ENCODE peak calls at places on chromosome X, in ten cellular contexts. M is ovary, W is A549, I is body of pancreas, A is IMR-90, R is tibial nerve, P is HCT116, J is transverse colon, C is uterus, S is sigmoid colon. H is an unnamed sample.

GRCh38 chrX:115029869-115030564 is 12.6 kb upstream of the IL13RA2 start:
- DNase-seq in M (no peak), W (no peak), I (no peak), A (no peak), R (no peak), P (no peak), J (no peak), C (no peak), S (no peak), H (no peak)

GRCh38 chrX:141278306-141278705 is 36.0 kb upstream of the SPANXC start:
- DNase-seq in M (no peak), W (peak; percentile 22), I (peak; percentile 1), A (peak; percentile 6), R (no peak), P (no peak), J (no peak), C (no peak), S (no peak), H (peak; percentile 45)

GRCh38 chrX:104098151-104098808 is 14.0 kb upstream of the ZCCHC18 start:
- DNase-seq in M (peak; percentile 22), W (peak; percentile 79), I (peak; percentile 65), A (peak; percentile 77), R (no peak), P (peak; percentile 60), J (peak; percentile 58), C (peak; percentile 56), S (peak; percentile 75), H (peak; percentile 72)

GRCh38 chrX:100994352-100995281 is 25.1 kb downstream of the ARL13A start:
- DNase-seq in M (no peak), W (peak; percentile 48), I (no peak), A (peak; percentile 68), R (no peak), P (peak; percentile 47), J (no peak), C (no peak), S (no peak), H (peak; percentile 68)

GRCh38 chrX:28850955-28851354 is 263.7 kb downstream of the IL1RAPL1 start:
- DNase-seq in M (no peak), W (no peak), I (no peak), A (no peak), R (no peak), P (no peak), J (no peak), C (no peak), S (no peak), H (no peak)

GRCh38 chrX:20947411-20947912 is 426.8 kb upstream of the CNKSR2 start:
- DNase-seq in M (no peak), W (no peak), I (no peak), A (no peak), R (no peak), P (no peak), J (no peak), C (no peak), S (no peak), H (no peak)

GRCh38 chrX:150575415-150575814 is 7.0 kb downstream of the MTM1 start:
- DNase-seq in M (no peak), W (peak; percentile 36), I (no peak), A (peak; percentile 33), R (no peak), P (peak; percentile 72), J (peak; percentile 13), C (no peak), S (no peak), H (no peak)

GRCh38 chrX:131734621-131735020 is 190.7 kb downstream of the OR13H1 start:
- DNase-seq in M (peak; percentile 88), W (no peak), I (no peak), A (peak; percentile 81), R (no peak), P (no peak), J (peak; percentile 85), C (peak; percentile 87), S (peak; percentile 93), H (no peak)

GRCh38 chrX:9464435-9465371 is at the start of gene TBL1X:
- DNase-seq in M (peak; percentile 72), W (peak; percentile 63), I (no peak), A (peak; percentile 19), R (no peak), P (no peak), J (peak; percentile 59), C (peak; percentile 41), S (peak; percentile 74), H (peak; percentile 77)

GRCh38 chrX:98523521-98523920 is 1639.8 kb downstream of the RPA4 start:
- DNase-seq in M (no peak), W (no peak), I (no peak), A (no peak), R (no peak), P (no peak), J (no peak), C (no peak), S (no peak), H (no peak)

GRCh38 chrX:45952030-45952429 is 593.2 kb downstream of the ZNF674 start:
- DNase-seq in M (no peak), W (no peak), I (no peak), A (no peak), R (no peak), P (no peak), J (no peak), C (no peak), S (no peak), H (peak; percentile 4)

GRCh38 chrX:56802428-56802827 is 73.4 kb downstream of the NBDY start:
- DNase-seq in M (no peak), W (no peak), I (no peak), A (no peak), R (no peak), P (no peak), J (peak; percentile 6), C (no peak), S (no peak), H (no peak)

GRCh38 chrX:108699368-108699767 is 37.0 kb downstream of the IRS4 start:
- DNase-seq in M (no peak), W (peak; percentile 36), I (peak; percentile 1), A (peak; percentile 14), R (no peak), P (peak; percentile 16), J (no peak), C (no peak), S (no peak), H (peak; percentile 31)
- TF ChIP-seq CTCF in M (peak; percentile 11), W (peak; percentile 47), I (peak; percentile 59), A (peak; percentile 26), R (peak; percentile 29), P (peak; percentile 27), J (no peak), C (peak; percentile 11), S (no peak), H (no peak)

DNA sequence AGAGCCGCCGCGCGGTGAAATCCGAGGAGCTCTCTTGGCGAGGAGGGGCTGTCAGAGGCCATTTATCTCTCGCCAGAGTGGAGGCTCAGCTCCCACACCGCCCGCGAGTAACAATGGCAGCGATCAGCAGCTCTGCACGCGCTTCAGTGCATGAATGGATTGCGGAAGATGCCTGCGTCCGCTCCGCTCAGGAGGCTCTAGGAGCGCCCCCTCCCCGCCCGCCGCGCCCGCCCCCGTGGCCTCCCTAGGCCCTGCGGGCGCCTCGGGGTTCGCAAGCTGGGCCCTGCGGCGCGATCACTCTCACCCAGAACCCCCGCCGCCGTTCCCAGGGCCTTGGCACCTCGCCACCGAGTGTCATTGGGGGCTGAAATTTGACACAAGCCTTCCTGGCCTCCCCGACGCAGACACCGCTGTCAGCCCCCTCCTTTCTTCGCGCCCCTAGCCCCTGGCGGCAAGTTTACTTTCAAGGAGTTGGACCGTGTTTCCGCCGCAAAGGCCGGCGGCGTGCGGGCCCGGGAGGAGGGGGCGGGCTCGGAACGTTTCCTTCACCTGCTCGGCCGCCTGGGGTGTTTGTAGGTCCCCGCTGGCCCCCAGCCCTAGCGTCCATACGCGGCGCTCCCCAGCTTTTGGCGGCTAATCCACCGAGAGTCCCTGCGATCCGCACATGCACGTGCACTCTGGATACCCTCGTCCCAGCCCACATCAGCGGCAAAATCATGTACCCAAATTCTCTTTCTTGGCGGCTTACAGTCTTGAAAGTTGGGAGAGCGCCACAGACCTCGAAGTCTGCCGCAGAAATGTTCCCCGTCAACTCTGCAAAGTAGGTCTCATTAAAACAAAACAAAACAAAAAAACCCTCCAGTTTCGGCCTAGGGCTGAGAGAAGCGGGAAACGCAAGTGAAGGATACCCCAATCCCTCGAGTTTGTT is 49.0 kb upstream of the BCOR start:
- DNase-seq in M (peak; percentile 56), W (no peak), I (peak; percentile 57), A (peak; percentile 46), R (no peak), P (no peak), J (no peak), C (peak; percentile 60), S (peak; percentile 75), H (peak; percentile 65)
- TF ChIP-seq POLR2A in M (no peak), W (no peak), I (peak; percentile 25), A (no peak), R (no peak), P (no peak), J (no peak), C (no peak), S (no peak), H (no peak)

DNA sequence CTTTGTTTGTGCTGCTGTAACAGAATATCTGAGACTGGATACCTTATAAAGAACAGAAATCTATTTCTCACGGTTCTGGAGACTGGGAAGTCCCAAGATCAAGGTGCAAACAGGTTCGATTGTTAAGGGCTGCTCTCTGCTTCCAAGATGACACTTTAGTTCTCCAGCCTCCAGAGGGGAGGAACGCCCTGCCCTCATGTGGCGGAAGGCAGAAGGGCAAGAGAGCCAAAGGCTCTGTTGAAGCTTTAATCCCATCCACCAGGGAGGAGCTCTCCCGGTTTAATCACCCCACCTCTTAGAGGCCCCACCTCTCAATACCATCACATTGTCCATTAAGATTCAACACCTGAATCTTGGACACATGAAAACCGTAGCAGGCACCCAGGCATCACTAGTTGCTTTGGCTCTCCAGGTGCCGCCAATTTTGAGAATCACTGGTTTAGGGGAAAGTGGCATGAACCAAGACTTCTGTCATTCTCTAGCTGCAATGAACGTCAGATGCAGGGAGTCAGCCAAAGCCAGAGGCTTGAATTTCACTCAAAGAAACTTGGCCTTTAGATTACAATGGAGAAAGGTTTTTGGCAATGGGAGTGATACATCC is 15.6 kb downstream of the FHL1 start:
- DNase-seq in M (no peak), W (peak; percentile 59), I (no peak), A (peak; percentile 43), R (no peak), P (peak; percentile 23), J (peak; percentile 66), C (peak; percentile 57), S (peak; percentile 83), H (peak; percentile 52)
- TF ChIP-seq CTCF in M (no peak), W (peak; percentile 62), I (peak; percentile 58), A (peak; percentile 72), R (peak; percentile 49), P (peak; percentile 39), J (peak; percentile 62), C (peak; percentile 56), S (peak; percentile 56), H (peak; percentile 71)

DNA sequence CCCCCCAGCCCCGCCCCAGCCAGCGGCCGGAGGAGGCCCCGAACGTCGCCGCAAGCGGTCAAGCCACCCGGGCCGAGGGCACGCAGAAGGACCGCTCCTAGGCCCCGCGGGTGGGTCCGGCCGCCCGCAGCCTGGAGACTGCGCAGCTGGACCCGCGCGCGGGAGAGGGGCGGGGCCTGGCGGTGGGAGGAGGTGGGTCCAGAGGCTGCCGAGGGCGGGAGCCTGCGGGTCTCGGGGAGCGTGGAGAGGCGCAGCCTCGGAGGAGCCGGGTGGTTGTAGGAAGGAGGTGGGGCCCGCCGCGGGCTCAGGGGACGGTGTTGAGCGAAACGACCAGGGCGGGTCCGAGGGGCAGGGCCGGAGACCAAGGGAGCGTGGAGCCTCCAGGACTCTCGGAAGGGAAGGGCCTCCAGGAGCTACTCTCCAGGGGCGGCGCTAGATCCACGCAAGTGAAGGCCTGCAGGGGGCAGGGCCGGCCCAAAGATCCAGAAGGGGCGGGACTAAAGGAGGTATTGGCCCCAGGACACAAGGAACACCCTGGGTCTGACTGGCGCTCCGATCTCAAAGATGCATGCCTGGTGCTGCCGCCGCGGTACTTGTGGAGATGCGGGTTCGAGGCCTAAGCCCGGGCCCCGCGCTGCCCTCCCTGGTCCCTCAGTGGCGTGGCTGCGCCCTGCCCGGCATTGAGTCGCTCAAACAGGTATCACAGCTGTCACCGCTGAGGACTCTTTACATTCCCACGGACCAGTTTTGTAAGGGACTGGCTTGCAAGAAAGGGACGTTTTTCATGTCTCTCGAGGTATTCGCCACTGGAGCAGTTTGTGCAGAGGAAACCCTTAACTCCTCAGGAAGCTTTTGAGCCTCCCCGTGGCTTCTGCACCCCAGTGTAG is 5.9 kb downstream of the TIMM17B start:
- DNase-seq in M (peak; percentile 83), W (peak; percentile 95), I (peak; percentile 92), A (peak; percentile 70), R (peak; percentile 76), P (peak; percentile 60), J (peak; percentile 92), C (peak; percentile 90), S (peak; percentile 96), H (peak; percentile 62)
- TF ChIP-seq POLR2A in M (peak; percentile 62), W (peak; percentile 45), I (peak; percentile 48), A (no peak), R (peak; percentile 54), P (no peak), J (peak; percentile 54), C (peak; percentile 16), S (no peak), H (no peak)

H was measured in NB4.